ENCODE peak calls at places on chromosomes 4 and X, in ten cellular contexts. One of them, this sample, is unnamed.

GRCh38 chr4:4430492-4431195 is 43.7 kb downstream of the NSG1 start:
- DNase-seq in stimulated activated CD8-positive, alpha-beta memory T cell treated with anti-CD3 and anti-CD28 coated beads, Interleukin-15, amount 100 ng/mL, for 24 hours: no peak
- DNase-seq in activated T-helper 1 cell treated with anti-CD3 and anti-CD28 coated beads, Interleukin-12 subunit alpha, Interleukin-12 subunit beta, Interleukin-2, Interleukin-4 antibody, amounts not matched to agents 30 ng/mL and 10 ng/mL and 1 ng/mL, durations not matched to agents 14 hours and 24 hours and 36 hours: no peak
- DNase-seq in brain microvascular endothelial cell: peak
- DNase-seq in M059J: peak
- DNase-seq in SW480: peak
- DNase-seq in HCEC 1CT: peak
- DNase-seq in left ventricle myocardium superior: peak
- DNase-seq in hippocampal formation: no peak
- DNase-seq in HEK293T: peak
- DNase-seq in this sample: peak

GRCh38 chrX:18983711-18984380 is at the start of gene PHKA2:
- DNase-seq in M059J: peak
- DNase-seq in HCEC 1CT: no peak
- DNase-seq in HEK293T: no peak
- DNase-seq in left ventricle myocardium superior: peak
- DNase-seq in brain microvascular endothelial cell: peak
- DNase-seq in stimulated activated CD8-positive, alpha-beta memory T cell treated with anti-CD3 and anti-CD28 coated beads, Interleukin-15, amount 100 ng/mL, for 24 hours: no peak
- DNase-seq in SW480: peak
- DNase-seq in activated T-helper 1 cell treated with anti-CD3 and anti-CD28 coated beads, Interleukin-12 subunit alpha, Interleukin-12 subunit beta, Interleukin-2, Interleukin-4 antibody, amounts not matched to agents 30 ng/mL and 10 ng/mL and 1 ng/mL, durations not matched to agents 14 hours and 24 hours and 36 hours: no peak
- DNase-seq in hippocampal formation: peak
- DNase-seq in this sample: peak

GRCh38 chr4:83150563-83151330 is 36.2 kb upstream of the PLAC8 start:
- DNase-seq in M059J: peak
- DNase-seq in SW480: peak
- DNase-seq in HEK293T: no peak
- DNase-seq in brain microvascular endothelial cell: peak
- DNase-seq in hippocampal formation: no peak
- DNase-seq in stimulated activated CD8-positive, alpha-beta memory T cell treated with anti-CD3 and anti-CD28 coated beads, Interleukin-15, amount 100 ng/mL, for 24 hours: no peak
- DNase-seq in HCEC 1CT: no peak
- DNase-seq in left ventricle myocardium superior: no peak
- DNase-seq in activated T-helper 1 cell treated with anti-CD3 and anti-CD28 coated beads, Interleukin-12 subunit alpha, Interleukin-12 subunit beta, Interleukin-2, Interleukin-4 antibody, amounts not matched to agents 30 ng/mL and 10 ng/mL and 1 ng/mL, durations not matched to agents 14 hours and 24 hours and 36 hours: no peak
- DNase-seq in this sample: peak

GRCh38 chr4:52877006-52877405 is 14.9 kb downstream of the RASL11B start:
- DNase-seq in left ventricle myocardium superior: peak
- DNase-seq in hippocampal formation: no peak
- DNase-seq in HCEC 1CT: no peak
- DNase-seq in SW480: no peak
- DNase-seq in activated T-helper 1 cell treated with anti-CD3 and anti-CD28 coated beads, Interleukin-12 subunit alpha, Interleukin-12 subunit beta, Interleukin-2, Interleukin-4 antibody, amounts not matched to agents 30 ng/mL and 10 ng/mL and 1 ng/mL, durations not matched to agents 14 hours and 24 hours and 36 hours: no peak
- DNase-seq in stimulated activated CD8-positive, alpha-beta memory T cell treated with anti-CD3 and anti-CD28 coated beads, Interleukin-15, amount 100 ng/mL, for 24 hours: no peak
- DNase-seq in HEK293T: no peak
- DNase-seq in M059J: no peak
- DNase-seq in brain microvascular endothelial cell: no peak
- DNase-seq in this sample: no peak

GRCh38 chr4:120331486-120332281 is 265.0 kb upstream of the MAD2L1 start:
- DNase-seq in activated T-helper 1 cell treated with anti-CD3 and anti-CD28 coated beads, Interleukin-12 subunit alpha, Interleukin-12 subunit beta, Interleukin-2, Interleukin-4 antibody, amounts not matched to agents 30 ng/mL and 10 ng/mL and 1 ng/mL, durations not matched to agents 14 hours and 24 hours and 36 hours: no peak
- DNase-seq in brain microvascular endothelial cell: no peak
- DNase-seq in hippocampal formation: no peak
- DNase-seq in stimulated activated CD8-positive, alpha-beta memory T cell treated with anti-CD3 and anti-CD28 coated beads, Interleukin-15, amount 100 ng/mL, for 24 hours: no peak
- DNase-seq in HCEC 1CT: no peak
- DNase-seq in SW480: peak
- DNase-seq in M059J: no peak
- DNase-seq in left ventricle myocardium superior: no peak
- DNase-seq in HEK293T: peak
- DNase-seq in this sample: peak

GRCh38 chrX:2965965-2966364 is 36.8 kb upstream of the ARSD start:
- DNase-seq in brain microvascular endothelial cell: no peak
- DNase-seq in SW480: no peak
- DNase-seq in HCEC 1CT: no peak
- DNase-seq in M059J: peak
- DNase-seq in left ventricle myocardium superior: no peak
- DNase-seq in HEK293T: no peak
- DNase-seq in hippocampal formation: no peak
- DNase-seq in activated T-helper 1 cell treated with anti-CD3 and anti-CD28 coated beads, Interleukin-12 subunit alpha, Interleukin-12 subunit beta, Interleukin-2, Interleukin-4 antibody, amounts not matched to agents 30 ng/mL and 10 ng/mL and 1 ng/mL, durations not matched to agents 14 hours and 24 hours and 36 hours: no peak
- DNase-seq in stimulated activated CD8-positive, alpha-beta memory T cell treated with anti-CD3 and anti-CD28 coated beads, Interleukin-15, amount 100 ng/mL, for 24 hours: no peak
- DNase-seq in this sample: no peak

GRCh38 chr4:111499291-111499690 is 646.0 kb upstream of the FAM241A start:
- DNase-seq in HCEC 1CT: no peak
- DNase-seq in HEK293T: no peak
- DNase-seq in hippocampal formation: no peak
- DNase-seq in M059J: no peak
- DNase-seq in left ventricle myocardium superior: no peak
- DNase-seq in SW480: no peak
- DNase-seq in stimulated activated CD8-positive, alpha-beta memory T cell treated with anti-CD3 and anti-CD28 coated beads, Interleukin-15, amount 100 ng/mL, for 24 hours: no peak
- DNase-seq in brain microvascular endothelial cell: no peak
- DNase-seq in activated T-helper 1 cell treated with anti-CD3 and anti-CD28 coated beads, Interleukin-12 subunit alpha, Interleukin-12 subunit beta, Interleukin-2, Interleukin-4 antibody, amounts not matched to agents 30 ng/mL and 10 ng/mL and 1 ng/mL, durations not matched to agents 14 hours and 24 hours and 36 hours: no peak
- DNase-seq in this sample: no peak

GRCh38 chr4:166121897-166122296 is 248.9 kb downstream of the TLL1 start:
- DNase-seq in left ventricle myocardium superior: no peak
- DNase-seq in HEK293T: peak
- DNase-seq in SW480: no peak
- DNase-seq in M059J: peak
- DNase-seq in activated T-helper 1 cell treated with anti-CD3 and anti-CD28 coated beads, Interleukin-12 subunit alpha, Interleukin-12 subunit beta, Interleukin-2, Interleukin-4 antibody, amounts not matched to agents 30 ng/mL and 10 ng/mL and 1 ng/mL, durations not matched to agents 14 hours and 24 hours and 36 hours: no peak
- DNase-seq in hippocampal formation: no peak
- DNase-seq in HCEC 1CT: peak
- DNase-seq in brain microvascular endothelial cell: no peak
- DNase-seq in stimulated activated CD8-positive, alpha-beta memory T cell treated with anti-CD3 and anti-CD28 coated beads, Interleukin-15, amount 100 ng/mL, for 24 hours: no peak
- DNase-seq in this sample: no peak

GRCh38 chr4:71857713-71858451 is 74.0 kb upstream of the GC start:
- DNase-seq in HEK293T: peak
- DNase-seq in activated T-helper 1 cell treated with anti-CD3 and anti-CD28 coated beads, Interleukin-12 subunit alpha, Interleukin-12 subunit beta, Interleukin-2, Interleukin-4 antibody, amounts not matched to agents 30 ng/mL and 10 ng/mL and 1 ng/mL, durations not matched to agents 14 hours and 24 hours and 36 hours: no peak
- DNase-seq in stimulated activated CD8-positive, alpha-beta memory T cell treated with anti-CD3 and anti-CD28 coated beads, Interleukin-15, amount 100 ng/mL, for 24 hours: no peak
- DNase-seq in hippocampal formation: no peak
- DNase-seq in SW480: no peak
- DNase-seq in HCEC 1CT: no peak
- DNase-seq in left ventricle myocardium superior: no peak
- DNase-seq in brain microvascular endothelial cell: no peak
- DNase-seq in M059J: no peak
- DNase-seq in this sample: no peak